ENCODE peak calls at places on chromosome 15, in nine cellular contexts. Z is bronchial epithelial cell; F is stimulated activated CD4-positive, alpha-beta T cell treated with anti-CD3 and anti-CD28 coated beads, Interleukin-1b, Interleukin-23, amount 100 ng/mL, for 48 hours; G is Right ventricle myocardium superior; V is CD4-positive, alpha-beta memory T cell; W is gastrocnemius medialis; U is NCI-H1694 treated with DMSO at 0.1 percent for 48 hours; I is stimulated activated CD8-positive, alpha-beta memory T cell treated with anti-CD3 and anti-CD28 coated beads, Interleukin-15, amount 100 ng/mL, for 4 hours; R is Peyer's patch. P is an unnamed sample.

GRCh38 chr15:35657679-35658201 is 111.8 kb upstream of the DPH6 start:
- DNase-seq in G (no peak), F (peak), Z (peak), V (no peak), R (no peak), I (no peak), W (no peak), U (no peak), P (no peak)

GRCh38 chr15:60093273-60094067 is 89.4 kb downstream of the FOXB1 start:
- DNase-seq in R (no peak), Z (no peak), F (no peak), V (no peak), I (no peak), W (no peak), U (no peak), G (no peak), P (no peak)

GRCh38 chr15:69357773-69358765 is 56.1 kb upstream of the KIF23 start:
- DNase-seq in F (no peak), Z (no peak), U (no peak), V (no peak), W (no peak), G (no peak), I (no peak), R (no peak), P (no peak)

GRCh38 chr15:35822153-35822552 is 276.2 kb upstream of the DPH6 start:
- DNase-seq in R (no peak), F (no peak), G (no peak), I (no peak), Z (no peak), U (no peak), V (no peak), W (no peak), P (no peak)

GRCh38 chr15:73305331-73306211 is 63.2 kb downstream of the HCN4 start:
- DNase-seq in Z (peak), F (peak), U (peak), G (no peak), V (no peak), W (no peak), I (no peak), R (no peak), P (peak)

GRCh38 chr15:57785959-57786358 is 79.4 kb downstream of the POLR2M start:
- DNase-seq in R (no peak), V (no peak), Z (no peak), U (no peak), F (no peak), W (no peak), I (no peak), G (no peak), P (no peak)

GRCh38 chr15:45855907-45856579 is 221.2 kb downstream of the SQOR start:
- DNase-seq in I (no peak), W (no peak), R (no peak), U (no peak), G (no peak), F (no peak), V (no peak), Z (peak), P (no peak)

GRCh38 chr15:87639305-87640011 is 617.1 kb downstream of the NTRK3 start:
- DNase-seq in G (no peak), Z (no peak), W (no peak), V (no peak), F (no peak), R (no peak), U (no peak), I (no peak), P (no peak)

GRCh38 chr15:60389261-60390077 is 8.3 kb downstream of the ANXA2 start:
- DNase-seq in W (no peak), U (no peak), F (peak), V (peak), G (no peak), R (no peak), Z (peak), I (no peak), P (no peak)

GRCh38 chr15:83289160-83289559 is 4.7 kb upstream of the BNC1 start:
- DNase-seq in U (no peak), R (no peak), I (no peak), W (no peak), G (no peak), F (no peak), V (no peak), Z (peak), P (no peak)

GRCh38 chr15:92336588-92336987 is 57.1 kb upstream of the ST8SIA2 start:
- DNase-seq in I (no peak), V (no peak), U (no peak), G (no peak), Z (no peak), R (no peak), F (no peak), W (no peak), P (no peak)

P was measured in NCI-H526.